ENCODE peak calls at places on chromosomes 1 and 21, in six cellular contexts. L is HCT116, F is NT2/D1, E is HepG2, T is H1, P is GM12878. K is an unnamed sample.

GRCh38 chr21:45806042-45806441 is 162.5 kb downstream of the PCBP3 start:
- DNase-seq in L (no peak), F (no peak), E (no peak), T (no peak), P (no peak), K (no peak)

GRCh38 chr1:192805832-192806323 is 3.0 kb upstream of the RGS2 start:
- DNase-seq in L (peak), F (no peak), E (peak), T (no peak), P (no peak), K (peak)

GRCh38 chr1:29240400-29240837 is 4.1 kb downstream of the PTPRU start:
- DNase-seq in L (no peak), F (no peak), E (no peak), T (peak), P (no peak), K (no peak)

GRCh38 chr21:41562101-41563000 is 54.4 kb upstream of the TMPRSS2 start:
- DNase-seq in L (no peak), F (no peak), E (no peak), T (no peak), P (no peak), K (no peak)

GRCh38 chr1:53076165-53076564 is 14.2 kb downstream of the PODN start:
- DNase-seq in L (no peak), F (no peak), E (no peak), T (no peak), P (no peak), K (no peak)

GRCh38 chr1:64112281-64112680 is 91.1 kb upstream of the UBE2U start:
- DNase-seq in L (no peak), F (no peak), E (no peak), T (no peak), P (no peak), K (no peak)

GRCh38 chr1:101262060-101262459 is 25.2 kb downstream of the S1PR1 start:
- DNase-seq in L (no peak), F (no peak), E (no peak), T (no peak), P (no peak), K (no peak)

GRCh38 chr1:222791006-222791710 is 23.7 kb upstream of the DISP1 start:
- DNase-seq in L (no peak), F (no peak), E (no peak), T (no peak), P (no peak), K (no peak)

GRCh38 chr21:21851205-21851604 is 853.0 kb downstream of the NCAM2 start:
- DNase-seq in L (no peak), F (no peak), E (no peak), T (no peak), P (no peak), K (no peak)

GRCh38 chr1:178931843-178932551 is 61.1 kb upstream of the ANGPTL1 start:
- DNase-seq in L (no peak), F (no peak), E (no peak), T (no peak), P (no peak), K (no peak)

GRCh38 chr21:34092241-34092921 is 19.0 kb downstream of the MRPS6 start:
- DNase-seq in L (no peak), F (no peak), E (no peak), T (no peak), P (no peak), K (no peak)

GRCh38 chr1:218658899-218659298 is 313.8 kb downstream of the TGFB2 start:
- DNase-seq in L (no peak), F (no peak), E (no peak), T (peak), P (no peak), K (no peak)

GRCh38 chr1:178389441-178389840 is 107.3 kb downstream of the CLEC20A start:
- DNase-seq in L (no peak), F (no peak), E (no peak), T (no peak), P (no peak), K (no peak)

GRCh38 chr1:69952691-69953090 is 252.7 kb downstream of the LRRC40 start:
- DNase-seq in L (no peak), F (no peak), E (no peak), T (no peak), P (no peak), K (no peak)

GRCh38 chr1:2566106-2567045 is 10.2 kb downstream of the TNFRSF14 start:
- DNase-seq in L (no peak), F (no peak), E (no peak), T (no peak), P (no peak), K (no peak)

GRCh38 chr1:84758968-84759491 is 68.8 kb upstream of the SSX2IP start:
- DNase-seq in L (no peak), F (no peak), E (no peak), T (no peak), P (no peak), K (no peak)

GRCh38 chr1:47870946-47871750 is 126.0 kb downstream of the TRABD2B start:
- DNase-seq in L (no peak), F (no peak), E (no peak), T (no peak), P (no peak), K (no peak)

GRCh38 chr1:96833376-96833775 is 111.8 kb downstream of the PTBP2 start:
- DNase-seq in L (no peak), F (no peak), E (no peak), T (no peak), P (no peak), K (no peak)

GRCh38 chr1:16181887-16182719 is 26.2 kb upstream of the EPHA2 start:
- DNase-seq in L (peak), F (peak), E (peak), T (peak), P (no peak), K (no peak)

GRCh38 chr1:216310776-216311175 is 112.5 kb downstream of the USH2A start:
- DNase-seq in L (no peak), F (peak), E (no peak), T (peak), P (no peak), K (no peak)

GRCh38 chr1:99173900-99174299 is 90.4 kb upstream of the PLPPR4 start:
- DNase-seq in L (no peak), F (no peak), E (no peak), T (no peak), P (no peak), K (no peak)

GRCh38 chr1:46194641-46195179 is 3.5 kb downstream of the POMGNT1 start:
- DNase-seq in L (no peak), F (no peak), E (no peak), T (no peak), P (no peak), K (no peak)

GRCh38 chr1:36323636-36324321 is at the start of gene EVA1B:
- DNase-seq in L (no peak), F (peak), E (peak), T (no peak), P (no peak), K (peak)

GRCh38 chr1:156281281-156282142 is 1.1 kb downstream of the SMG5 start:
- DNase-seq in L (no peak), F (no peak), E (peak), T (no peak), P (no peak), K (peak)

GRCh38 chr1:41161851-41162250 is 80.3 kb downstream of the SCMH1 start:
- DNase-seq in L (no peak), F (no peak), E (no peak), T (no peak), P (no peak), K (no peak)

GRCh38 chr1:152942161-152942560 is 4.8 kb upstream of the SPRR5 start:
- DNase-seq in L (no peak), F (no peak), E (no peak), T (no peak), P (no peak), K (no peak)

DNA sequence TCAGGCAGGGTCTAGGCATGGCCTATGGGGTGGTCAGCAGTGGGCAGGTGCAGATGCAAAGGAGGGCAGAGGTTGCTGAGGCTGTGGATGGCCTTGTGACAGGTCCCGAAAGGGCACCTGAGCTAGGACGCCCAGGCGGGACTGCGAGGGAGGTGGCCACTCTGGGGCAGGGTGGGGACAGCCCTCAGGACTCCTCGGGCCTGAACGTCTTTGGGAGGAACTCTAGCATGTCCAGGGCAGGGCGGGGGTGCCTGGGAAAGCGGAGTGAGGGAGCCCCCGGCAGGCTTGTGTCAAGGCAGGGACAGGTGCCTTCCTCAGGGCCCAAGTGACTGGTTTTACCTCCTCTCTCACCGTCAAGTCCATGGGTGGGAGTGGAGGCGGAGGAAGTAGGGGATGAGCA is 125.4 kb upstream of the WNT4 start:
- DNase-seq in L (no peak), F (no peak), E (no peak), T (no peak), P (no peak), K (no peak)
- TF ChIP-seq ZNF274 in L (no peak), F (no peak), E (no peak), T (no peak), P (no peak), K (no peak)

GRCh38 chr1:204128964-204129896 is 22.6 kb downstream of the ETNK2 start:
- DNase-seq in L (no peak), F (peak), E (no peak), T (peak), P (no peak), K (peak)
- TF ChIP-seq ZNF274 in L (no peak), F (no peak), E (no peak), T (no peak), P (no peak), K (no peak)

DNA sequence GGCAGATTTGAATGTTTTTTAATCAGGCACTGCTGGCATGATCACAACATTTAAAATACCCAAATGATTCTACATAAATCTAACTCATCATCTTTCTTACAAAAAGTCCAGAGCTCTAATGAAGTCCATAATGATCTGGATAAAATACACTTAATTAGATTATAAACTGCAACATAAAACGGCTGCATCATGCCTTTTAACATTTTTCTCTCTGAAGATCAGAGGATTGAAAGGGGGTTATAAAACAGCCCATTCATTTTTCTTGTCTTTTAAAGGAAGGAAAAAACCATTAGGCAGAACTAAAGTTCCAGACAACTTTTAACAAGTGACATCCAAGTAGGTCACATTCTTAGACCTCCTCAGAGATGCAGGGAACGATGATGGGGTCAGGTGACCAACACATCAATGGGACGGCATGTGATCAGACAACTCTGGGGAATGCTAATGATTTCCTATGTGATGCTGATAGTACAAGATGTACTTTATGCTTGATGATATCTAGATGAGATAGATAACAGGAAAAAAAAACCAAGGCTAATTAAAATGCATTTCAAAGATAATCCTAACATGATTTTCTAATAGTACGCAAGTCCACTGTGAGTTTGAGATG is 455.1 kb downstream of the SMYD3 start:
- DNase-seq in L (no peak), F (no peak), E (no peak), T (no peak), P (no peak), K (no peak)
- TF ChIP-seq ZNF274 in L (no peak), F (no peak), E (no peak), T (no peak), P (no peak), K (no peak)

DNA sequence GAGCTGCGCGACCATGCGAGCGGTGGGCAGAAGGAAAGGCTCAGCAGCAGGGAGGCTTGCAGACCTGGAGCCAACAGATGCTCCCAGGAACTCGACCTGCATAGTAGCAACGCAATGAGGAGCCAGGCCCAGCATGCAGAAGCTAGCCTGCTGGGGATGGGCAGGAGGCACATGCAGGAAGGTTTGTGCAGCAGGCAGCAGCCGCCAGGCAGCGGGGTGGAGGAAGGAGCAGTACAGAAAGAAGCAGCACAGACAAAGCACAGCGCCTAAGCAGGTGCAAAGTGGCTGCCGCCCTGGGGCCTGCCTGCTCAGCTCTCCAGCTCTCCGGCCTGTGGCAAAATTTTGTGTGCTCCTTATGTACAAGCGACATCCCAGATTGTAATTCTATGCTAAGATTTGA is 213.5 kb upstream of the MAP1LC3C start:
- DNase-seq in L (no peak), F (no peak), E (no peak), T (peak), P (no peak), K (no peak)
- TF ChIP-seq ZNF274 in L (no peak), F (no peak), E (no peak), T (no peak), P (no peak), K (no peak)

DNA sequence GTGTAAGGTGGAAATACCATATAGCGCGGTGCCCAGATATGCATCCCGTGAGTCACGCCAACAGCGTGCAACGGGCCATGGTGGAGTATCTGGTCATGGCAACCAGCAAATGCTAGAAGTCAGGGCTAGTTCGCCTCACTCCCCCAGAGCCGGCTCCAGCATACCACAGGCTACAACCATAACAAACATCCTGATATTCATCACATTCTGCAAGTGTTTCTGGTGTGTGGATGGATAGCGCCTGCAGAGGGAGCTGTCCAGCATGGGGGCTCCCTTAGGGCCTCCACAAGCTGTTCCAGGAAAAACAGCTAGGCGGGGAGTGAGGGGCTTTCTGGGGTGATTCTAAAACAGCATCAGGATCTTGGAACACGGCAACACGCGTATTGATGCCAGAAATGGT is 6.8 kb downstream of the C1orf198 start:
- DNase-seq in L (no peak), F (no peak), E (no peak), T (no peak), P (no peak), K (no peak)
- TF ChIP-seq ZNF274 in L (no peak), F (no peak), E (no peak), T (no peak), P (no peak), K (no peak)

DNA sequence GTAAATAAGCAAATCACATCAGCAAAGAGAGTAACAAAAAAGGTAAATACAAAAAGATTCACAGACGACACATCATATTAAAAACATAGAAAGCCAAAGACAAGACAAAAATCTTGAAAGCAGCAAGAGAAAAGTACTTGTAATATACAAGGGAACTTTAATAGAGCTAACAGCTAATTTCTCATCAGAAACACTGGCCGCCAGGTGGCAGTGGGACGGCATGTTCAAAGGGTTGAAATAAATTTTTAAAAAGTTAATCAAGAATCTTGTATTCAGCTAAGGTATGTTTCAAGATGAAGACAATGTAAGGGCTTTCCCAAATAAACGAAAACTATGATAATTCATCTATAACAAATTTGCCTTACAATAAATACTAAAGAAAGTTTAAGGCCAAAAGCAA is 358.1 kb downstream of the LRRIQ3 start:
- DNase-seq in L (no peak), F (no peak), E (peak), T (no peak), P (no peak), K (no peak)
- TF ChIP-seq ZNF274 in L (no peak), F (no peak), E (no peak), T (no peak), P (no peak), K (no peak)

DNA sequence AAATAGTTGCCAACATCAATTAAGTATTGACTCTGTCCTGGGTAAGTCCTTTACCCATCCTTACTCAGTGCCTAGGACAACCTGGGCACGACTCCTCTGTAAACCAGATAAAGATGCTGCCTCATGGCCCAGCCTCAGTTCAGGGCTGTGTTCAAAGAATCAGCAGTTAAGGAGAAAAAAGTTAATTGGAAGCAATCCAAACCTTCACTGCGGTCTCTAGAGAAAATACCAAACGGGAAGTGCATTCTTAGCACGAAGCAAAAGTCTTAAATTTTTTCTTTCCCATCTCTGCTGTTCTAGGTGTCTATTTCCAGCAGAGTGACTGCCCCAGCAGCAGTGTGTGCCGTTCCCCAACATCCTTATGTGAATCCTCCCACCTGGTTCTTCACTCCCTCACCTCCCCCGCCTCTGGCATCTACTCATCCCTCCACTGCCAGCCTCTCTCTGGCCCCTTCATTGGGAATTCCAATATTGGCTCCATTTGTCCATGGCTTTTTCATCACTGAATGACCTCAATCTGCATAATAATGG is 23.2 kb downstream of the KANK4 start:
- DNase-seq in L (no peak), F (no peak), E (no peak), T (no peak), P (peak), K (no peak)
- TF ChIP-seq ZNF274 in L (no peak), F (no peak), E (no peak), T (no peak), P (no peak), K (no peak)

GRCh38 chr1:113745425-113745824 is 13.9 kb downstream of the PHTF1 start:
- DNase-seq in L (no peak), F (no peak), E (peak), T (no peak), P (no peak), K (no peak)

GRCh38 chr1:113747376-113747775 is 11.9 kb downstream of the PHTF1 start:
- DNase-seq in L (no peak), F (no peak), E (no peak), T (no peak), P (no peak), K (no peak)

GRCh38 chr1:113744114-113744513 is 15.2 kb downstream of the PHTF1 start:
- DNase-seq in L (no peak), F (no peak), E (no peak), T (no peak), P (no peak), K (no peak)

DNA sequence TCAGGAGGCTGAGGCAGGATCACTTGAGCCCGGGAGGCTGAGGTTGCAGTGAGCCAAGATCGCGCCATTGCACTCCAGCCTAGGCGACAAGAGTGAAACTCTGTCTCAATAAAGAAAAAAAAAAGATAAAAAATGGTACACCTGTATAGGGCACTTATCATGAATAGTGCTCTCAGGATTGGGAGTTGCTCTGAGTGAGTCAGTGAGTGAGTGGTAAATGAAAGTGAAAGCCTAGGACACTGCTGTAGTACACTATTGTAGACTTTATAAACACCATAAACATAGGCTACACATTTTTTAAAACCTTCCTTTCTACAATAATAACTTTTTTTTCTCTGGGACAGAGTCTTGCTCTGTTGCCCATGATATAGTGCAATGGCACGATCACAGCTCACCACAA is 16.8 kb downstream of the PHTF1 start:
- DNase-seq in L (no peak), F (no peak), E (no peak), T (no peak), P (no peak), K (no peak)
- TF ChIP-seq ZNF274 in L (no peak), F (no peak), E (no peak), T (no peak), P (no peak), K (no peak)

GRCh38 chr1:169495050-169495740 is 9.5 kb upstream of the SLC19A2 start:
- DNase-seq in L (no peak), F (no peak), E (no peak), T (no peak), P (no peak), K (no peak)
- TF ChIP-seq ZNF274 in L (no peak), F (no peak), E (no peak), T (no peak), P (no peak), K (no peak)

DNA sequence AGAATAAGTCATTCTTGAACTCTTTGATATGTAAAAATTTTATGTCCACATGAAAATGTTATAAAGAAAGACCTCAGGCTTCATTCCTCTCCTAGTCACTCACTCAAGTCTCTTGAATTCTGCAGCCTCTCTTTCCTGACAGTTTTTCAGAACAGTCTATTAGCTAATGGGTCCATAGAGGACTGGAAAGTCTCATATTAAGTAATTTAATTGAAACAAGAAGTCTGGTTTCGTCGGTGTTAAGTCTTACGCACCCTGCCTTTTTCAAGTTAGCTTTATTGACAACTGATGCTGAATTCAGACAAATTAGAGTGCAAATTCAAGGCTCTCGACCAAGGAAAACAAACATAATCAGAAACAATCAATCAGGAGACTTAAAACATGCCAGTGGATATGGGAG is 105.8 kb downstream of the GREM2 start:
- DNase-seq in L (no peak), F (no peak), E (no peak), T (no peak), P (no peak), K (no peak)
- TF ChIP-seq ZNF274 in L (no peak), F (no peak), E (no peak), T (no peak), P (no peak), K (no peak)

K was measured in K562.